ENCODE peak calls at places on chromosomes 12 and 14, in four cellular contexts. O, U, S and B are unnamed samples.

GRCh38 chr14:89813485-89814080 is 140.9 kb downstream of the EFCAB11 start:
- DNase-seq in U (no peak), S (peak; percentile 65), O (no peak), B (no peak)

GRCh38 chr14:103676881-103677675 is 38.2 kb downstream of the XRCC3 start:
- DNase-seq in S (no peak), U (no peak), O (no peak), B (no peak)

GRCh38 chr12:15774819-15775218 is 14.4 kb downstream of the EPS8 start:
- DNase-seq in U (no peak), O (no peak), S (no peak), B (no peak)

GRCh38 chr12:52351196-52352059 is 15.9 kb downstream of the KRT85 start:
- DNase-seq in S (no peak), U (no peak), O (peak; percentile 70), B (no peak)

GRCh38 chr14:36988568-36988967 is 183.8 kb downstream of the SLC25A21 start:
- DNase-seq in U (no peak), S (no peak), O (no peak), B (no peak)

GRCh38 chr14:75216427-75217006 is 40.1 kb upstream of the TMED10 start:
- DNase-seq in U (no peak), S (no peak), O (no peak), B (no peak)

GRCh38 chr14:99682809-99683618 is 1.1 kb upstream of the CYP46A1 start:
- DNase-seq in U (peak; percentile 92), S (peak; percentile 75), O (peak; percentile 85), B (peak; percentile 82)

GRCh38 chr14:34766611-34767010 is 52.2 kb upstream of the CFL2 start:
- DNase-seq in S (peak; percentile 27), U (no peak), O (no peak), B (no peak)

GRCh38 chr12:41212625-41213024 is 24.5 kb downstream of the PDZRN4 start:
- DNase-seq in S (no peak), U (no peak), O (no peak), B (no peak)

GRCh38 chr14:23008836-23009235 is 1.1 kb downstream of the C14orf93 start:
- DNase-seq in U (no peak), O (no peak), S (no peak), B (no peak)

GRCh38 chr12:63911336-63911735 is 66.8 kb downstream of the SRGAP1 start:
- DNase-seq in S (peak; percentile 11), U (no peak), O (no peak), B (no peak)

GRCh38 chr14:57575482-57575881 is 81.8 kb upstream of the CCDC198 start:
- DNase-seq in U (no peak), S (no peak), O (no peak), B (no peak)

GRCh38 chr12:53743277-53744129 is 8.3 kb downstream of the CISTR start:
- DNase-seq in O (peak; percentile 65), U (peak; percentile 57), S (peak; percentile 64), B (peak; percentile 50)

GRCh38 chr12:50625029-50625875 is 120.5 kb downstream of the DIP2B start:
- DNase-seq in S (no peak), O (no peak), U (no peak), B (no peak)

GRCh38 chr14:68147331-68147730 is 327.8 kb downstream of the RAD51B start:
- DNase-seq in O (no peak), U (no peak), S (peak; percentile 43), B (no peak)

GRCh38 chr14:73786942-73787759 is 64.5 kb upstream of the PTGR2 start:
- DNase-seq in U (peak; percentile 64), O (peak; percentile 64), S (peak; percentile 58), B (peak; percentile 61)

GRCh38 chr14:56333361-56334279 is 215.4 kb downstream of the PELI2 start:
- DNase-seq in U (peak; percentile 28), O (no peak), S (peak; percentile 78), B (no peak)

GRCh38 chr14:68977137-68977740 is 1.9 kb downstream of the ACTN1 start:
- DNase-seq in O (no peak), U (no peak), S (no peak), B (no peak)

GRCh38 chr12:88597361-88597760 is 17.1 kb upstream of the KITLG start:
- DNase-seq in S (no peak), O (no peak), U (no peak), B (no peak)

GRCh38 chr12:86948851-86949250 is 692.7 kb upstream of the MGAT4C start:
- DNase-seq in S (peak; percentile 52), O (no peak), U (no peak), B (no peak)

GRCh38 chr14:28305938-28306337 is 460.6 kb upstream of the FOXG1 start:
- DNase-seq in U (no peak), O (no peak), S (no peak), B (no peak)
- H3K9me3 ChIP-seq in U (no peaks in the 10 kb centered on the region), O (no peaks in the 10 kb centered on the region), S (no peaks in the 10 kb centered on the region), B (peaks cover 2% of the 10 kb centered on the region)

DNA sequence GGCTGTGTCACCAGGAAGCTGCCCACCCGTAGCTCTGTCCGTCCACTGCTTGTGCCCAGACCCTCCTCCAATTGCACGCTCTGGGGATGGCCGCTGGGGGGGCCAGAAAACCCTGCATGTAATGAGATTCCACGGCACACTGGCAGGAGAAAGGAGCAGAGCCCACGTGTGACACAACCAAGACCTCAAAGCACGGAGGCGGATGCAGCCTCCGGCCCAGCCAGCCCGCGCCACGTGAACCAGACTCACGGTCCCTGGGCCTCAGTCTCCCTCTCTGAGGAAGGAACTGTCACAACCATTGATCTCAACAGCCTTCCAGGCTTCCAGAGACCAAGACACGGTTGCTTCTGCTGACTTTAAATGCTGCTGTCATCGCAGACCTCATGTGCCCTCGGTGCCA is 14.4 kb downstream of the ANHX start:
- DNase-seq in O (no peak), S (no peak), U (no peak), B (no peak)
- H3K9me3 ChIP-seq in O (peaks cover 7% of the 10 kb centered on the region), S (no peaks in the 10 kb centered on the region), U (peaks cover 3% of the 10 kb centered on the region), B (peaks cover 9% of the 10 kb centered on the region)

DNA sequence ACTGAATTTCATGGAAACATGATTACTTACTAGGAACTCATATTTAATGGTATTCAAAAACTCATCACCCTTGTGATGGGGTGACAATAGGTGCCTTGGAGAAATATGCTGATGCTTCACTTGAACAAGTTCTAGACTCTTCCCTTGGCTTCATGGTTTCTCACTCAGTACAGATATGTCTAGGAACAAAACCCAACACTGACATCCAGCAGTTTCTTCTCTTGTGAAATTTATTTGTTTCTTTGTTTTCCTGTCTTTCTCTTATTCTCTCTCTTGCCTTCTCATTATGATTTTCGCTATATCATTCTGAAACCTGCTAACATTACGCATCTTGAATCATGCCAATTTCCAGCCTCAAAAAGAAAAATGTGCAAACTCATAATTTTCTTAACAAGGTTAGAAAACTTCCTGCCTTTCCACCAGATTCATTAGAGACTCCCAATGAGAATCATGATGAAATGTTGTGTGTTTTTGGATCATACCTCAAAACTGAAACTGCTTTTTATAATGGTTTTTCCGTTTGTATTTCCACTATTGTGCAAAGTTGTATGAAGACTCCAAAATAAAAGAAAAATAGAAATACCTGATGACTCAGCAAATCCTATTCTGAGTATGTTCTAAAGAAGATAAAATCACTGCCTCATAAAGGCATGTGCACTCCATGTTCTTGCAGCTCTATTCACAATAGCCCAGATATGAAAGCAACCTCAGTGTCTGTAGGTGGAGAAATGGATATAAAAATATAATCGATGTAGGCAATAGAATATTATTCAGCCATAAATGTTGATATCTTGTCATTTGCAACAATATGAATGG is 1021.6 kb downstream of the TMEM121 start:
- DNase-seq in U (no peak), O (no peak), S (no peak), B (no peak)
- H3K9me3 ChIP-seq in U (no peaks in the 10 kb centered on the region), O (no peaks in the 10 kb centered on the region), S (no peaks in the 10 kb centered on the region), B (no peaks in the 10 kb centered on the region)

GRCh38 chr12:126342866-126343265 is 1277.6 kb downstream of the AACS start:
- DNase-seq in O (no peak), S (no peak), U (no peak), B (no peak)

GRCh38 chr12:126338031-126338441 is 1272.8 kb downstream of the AACS start:
- DNase-seq in U (no peak), S (no peak), O (no peak), B (no peak)

GRCh38 chr12:126343352-126343751 is 1278.1 kb downstream of the AACS start:
- DNase-seq in U (no peak), O (no peak), S (no peak), B (no peak)

DNA sequence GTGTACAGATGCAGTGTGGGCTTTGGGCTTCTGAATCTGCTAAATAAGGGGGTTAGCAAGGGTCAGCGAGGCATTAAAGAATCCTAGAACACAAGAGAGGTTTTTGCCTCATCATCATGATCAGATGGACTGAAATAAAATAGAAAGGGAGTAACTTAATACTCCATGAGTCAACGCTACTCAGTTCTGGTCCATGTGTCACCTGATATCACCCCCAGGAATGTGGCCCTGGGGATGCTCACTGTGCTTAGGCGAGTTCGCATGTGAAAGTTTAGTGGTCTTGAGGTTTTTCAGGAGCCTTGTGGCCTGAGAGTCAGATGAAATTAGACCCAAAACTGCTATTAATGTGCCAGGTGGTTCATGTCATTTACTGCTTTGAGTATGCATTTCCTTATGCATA is 1272.3 kb downstream of the AACS start:
- DNase-seq in O (no peak), U (no peak), S (peak; percentile 3), B (no peak)
- H3K9me3 ChIP-seq in O (no peaks in the 10 kb centered on the region), U (no peaks in the 10 kb centered on the region), S (no peaks in the 10 kb centered on the region), B (no peaks in the 10 kb centered on the region)

GRCh38 chr12:132292328-132293319 is 36.8 kb downstream of the GALNT9 start:
- DNase-seq in U (no peak), O (no peak), S (no peak), B (no peak)

GRCh38 chr12:132291402-132292175 is 37.8 kb downstream of the GALNT9 start:
- DNase-seq in O (no peak), S (no peak), U (no peak), B (no peak)

GRCh38 chr12:132288516-132289188 is 40.7 kb downstream of the GALNT9 start:
- DNase-seq in S (no peak), O (no peak), U (no peak), B (no peak)

GRCh38 chr12:132289356-132290202 is 39.8 kb downstream of the GALNT9 start:
- DNase-seq in U (no peak), O (no peak), S (no peak), B (no peak)

DNA sequence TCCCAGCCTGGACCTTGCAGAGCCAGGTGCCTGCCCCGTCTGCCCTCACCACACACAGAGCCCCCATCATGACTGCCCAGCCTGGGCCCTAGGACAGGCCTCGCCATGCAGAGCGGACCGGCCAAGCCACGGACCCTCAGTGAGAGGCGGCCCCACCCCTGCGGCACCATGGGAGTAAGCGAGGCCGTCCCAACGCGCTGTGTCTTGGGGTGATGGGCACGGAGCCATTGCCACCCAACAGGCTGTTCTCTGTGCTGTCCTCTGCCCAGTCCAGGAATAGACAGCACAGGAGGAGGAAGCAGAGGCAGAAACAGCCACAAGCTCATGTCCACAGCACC is 39.2 kb downstream of the GALNT9 start:
- DNase-seq in S (no peak), O (no peak), U (no peak), B (no peak)
- H3K9me3 ChIP-seq in S (no peaks in the 10 kb centered on the region), O (no peaks in the 10 kb centered on the region), U (no peaks in the 10 kb centered on the region), B (no peaks in the 10 kb centered on the region)

GRCh38 chr14:70333289-70333688 is 26.2 kb downstream of the COX16 start:
- DNase-seq in S (no peak), U (no peak), O (no peak), B (no peak)

GRCh38 chr14:70332015-70332414 is 27.5 kb downstream of the COX16 start:
- DNase-seq in S (no peak), U (no peak), O (no peak), B (no peak)

GRCh38 chr14:70338550-70338949 is 20.9 kb downstream of the COX16 start:
- DNase-seq in U (no peak), O (no peak), S (no peak), B (no peak)

GRCh38 chr14:70330596-70330995 is 28.9 kb downstream of the COX16 start:
- DNase-seq in O (no peak), U (no peak), S (no peak), B (no peak)

GRCh38 chr14:70333703-70334102 is 25.8 kb downstream of the COX16 start:
- DNase-seq in S (no peak), U (no peak), O (no peak), B (no peak)
- H3K9me3 ChIP-seq in S (peaks cover 3% of the 10 kb centered on the region), U (no peaks in the 10 kb centered on the region), O (peaks cover 23% of the 10 kb centered on the region), B (peaks cover 13% of the 10 kb centered on the region)